ENCODE peak calls at places on chromosomes 11 and 22, in four cellular contexts. W is HepG2, J is GM12891, D is H1. K is an unnamed sample.

GRCh38 chr22:46007003-46007847 is 30.3 kb upstream of the WNT7B start:
- DNase-seq in W (no peak), J (no peak), D (no peak), K (no peak)

GRCh38 chr11:44946268-44946667 is 4.4 kb downstream of the TP53I11 start:
- DNase-seq in W (no peak), J (no peak), D (no peak), K (no peak)

GRCh38 chr11:57545883-57546282 is 8.5 kb downstream of the SMTNL1 start:
- DNase-seq in W (no peak), J (no peak), D (no peak), K (no peak)

GRCh38 chr11:117318738-117319137 is 2.7 kb upstream of the BACE1 start:
- DNase-seq in W (no peak), J (no peak), D (no peak), K (no peak)

GRCh38 chr22:43174941-43175531 is 11.9 kb downstream of the TTLL12 start:
- DNase-seq in W (no peak), J (no peak), D (no peak), K (no peak)

GRCh38 chr11:92296138-92296515 is 71.5 kb downstream of the FAT3 start:
- DNase-seq in W (no peak), J (no peak), D (no peak), K (no peak)

GRCh38 chr11:13834463-13834862 is 128.1 kb upstream of the SPON1 start:
- DNase-seq in W (no peak), J (no peak), D (peak), K (no peak)

GRCh38 chr11:29272019-29272654 is 744.7 kb downstream of the KCNA4 start:
- DNase-seq in W (no peak), J (no peak), D (no peak), K (no peak)

GRCh38 chr11:127332896-127333295 is 332.3 kb upstream of the KIRREL3 start:
- DNase-seq in W (no peak), J (no peak), D (no peak), K (no peak)

GRCh38 chr11:129143335-129143734 is 48.8 kb downstream of the ARHGAP32 start:
- DNase-seq in W (peak), J (no peak), D (peak), K (no peak)

GRCh38 chr11:27740362-27741024 is 40.2 kb upstream of the BDNF start:
- DNase-seq in W (no peak), J (no peak), D (no peak), K (no peak)

GRCh38 chr11:46121724-46122477 is 647 bp upstream of the PHF21A start:
- DNase-seq in W (peak), J (no peak), D (no peak), K (peak)

GRCh38 chr11:112024778-112025678 is at the start of gene DLAT:
- DNase-seq in W (peak), J (peak), D (peak), K (peak)

GRCh38 chr11:86202013-86202336 is 42.6 kb upstream of the EED start:
- DNase-seq in W (no peak), J (no peak), D (no peak), K (no peak)

GRCh38 chr11:71935338-71935925 is 6.6 kb downstream of the RNF121 start:
- DNase-seq in W (no peak), J (no peak), D (no peak), K (no peak)

GRCh38 chr11:71934213-71934612 is 5.4 kb downstream of the RNF121 start:
- DNase-seq in W (no peak), J (no peak), D (no peak), K (no peak)

GRCh38 chr11:71931245-71931602 is 2.4 kb downstream of the RNF121 start:
- DNase-seq in W (no peak), J (no peak), D (no peak), K (no peak)

GRCh38 chr11:71930556-71931244 is 1.9 kb downstream of the RNF121 start:
- DNase-seq in W (no peak), J (no peak), D (no peak), K (no peak)

DNA sequence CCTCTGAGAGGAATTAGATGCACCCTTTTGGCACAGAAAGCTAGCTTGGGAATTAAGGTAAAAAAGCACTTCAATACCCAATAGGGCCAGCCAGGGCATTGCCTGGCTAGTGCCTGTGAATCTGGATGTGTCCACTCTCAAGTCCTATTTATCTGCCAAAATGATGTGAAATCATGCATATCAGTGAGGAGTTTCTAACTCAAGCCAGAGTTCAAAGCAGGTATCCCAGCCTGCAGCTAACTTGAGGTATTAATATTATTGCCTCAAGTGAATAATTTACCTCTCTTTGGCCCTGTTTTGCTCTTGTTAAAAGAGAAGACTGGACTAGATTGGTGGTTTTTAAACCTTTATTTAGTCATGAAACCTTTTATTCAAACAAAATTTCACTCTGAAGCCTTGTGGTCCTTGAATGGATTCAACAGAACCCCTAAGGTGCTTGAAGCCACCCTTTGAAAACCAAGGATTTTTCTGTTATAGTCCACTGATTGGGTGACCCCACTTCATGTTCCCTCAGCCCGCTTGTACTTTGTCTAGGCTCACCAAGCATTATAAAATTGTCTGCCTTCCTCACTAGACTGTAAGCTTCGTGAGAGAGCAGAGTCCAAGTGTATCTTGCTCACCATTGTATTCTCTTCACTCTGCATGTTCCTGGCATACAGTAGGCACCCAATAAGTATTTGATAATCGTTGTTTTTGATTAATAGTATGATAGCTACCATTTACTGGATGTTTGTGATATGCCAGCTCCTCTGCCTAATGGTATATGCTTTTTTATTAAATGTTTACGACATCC is 4.5 kb downstream of the RNF121 start:
- DNase-seq in W (no peak), J (no peak), D (no peak), K (no peak)
- TF ChIP-seq POLR2A in W (no peak), J (no peak), D (no peak), K (no peak)

DNA sequence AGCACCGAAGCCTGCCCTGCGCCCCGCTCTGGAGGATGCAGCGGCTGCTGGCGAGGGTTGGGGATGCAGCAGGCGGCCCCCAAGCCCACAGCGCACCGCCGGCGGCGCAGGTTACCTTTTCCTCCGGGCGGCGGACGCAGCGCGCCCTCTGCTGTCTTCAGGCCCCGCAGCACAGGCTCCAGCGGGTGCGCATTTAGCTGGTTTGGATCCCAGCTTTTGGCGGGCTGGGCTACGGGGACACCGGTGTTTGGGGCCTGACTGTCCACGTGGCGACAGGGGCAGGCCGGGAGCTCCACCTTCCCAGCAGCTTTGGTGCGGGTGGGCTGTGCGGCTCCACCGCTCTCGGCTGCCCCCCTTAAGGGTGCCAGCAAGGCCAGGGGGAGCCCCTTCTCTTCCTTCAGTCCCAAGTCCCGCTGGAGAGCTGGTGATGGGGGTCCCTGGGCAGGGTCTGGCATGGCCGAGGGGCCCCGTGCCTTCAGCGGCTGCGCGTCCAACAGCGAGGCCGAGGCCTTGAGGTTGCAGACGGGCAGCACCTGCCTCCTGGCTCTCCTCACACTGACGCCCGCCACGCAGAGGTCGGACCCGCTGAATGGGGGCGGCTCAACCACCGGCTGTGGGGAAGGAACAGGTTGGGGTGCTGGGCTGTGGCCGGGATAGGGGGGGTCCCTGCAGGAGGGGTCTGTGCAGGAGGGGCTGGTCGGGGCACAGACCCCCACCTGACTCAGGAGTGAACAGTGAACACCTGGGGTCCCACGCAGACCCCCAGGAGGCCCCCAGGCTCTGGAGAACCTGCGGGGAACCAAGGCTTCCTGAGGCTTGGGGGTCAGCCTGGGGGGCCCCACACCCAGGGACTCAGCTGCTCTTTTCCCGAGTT is 18.0 kb upstream of the IL17REL start:
- DNase-seq in W (peak), J (peak), D (peak), K (peak)
- TF ChIP-seq POLR2AphosphoS5 in W (no peak), J (no peak), D (no peak), K (no peak)

DNA sequence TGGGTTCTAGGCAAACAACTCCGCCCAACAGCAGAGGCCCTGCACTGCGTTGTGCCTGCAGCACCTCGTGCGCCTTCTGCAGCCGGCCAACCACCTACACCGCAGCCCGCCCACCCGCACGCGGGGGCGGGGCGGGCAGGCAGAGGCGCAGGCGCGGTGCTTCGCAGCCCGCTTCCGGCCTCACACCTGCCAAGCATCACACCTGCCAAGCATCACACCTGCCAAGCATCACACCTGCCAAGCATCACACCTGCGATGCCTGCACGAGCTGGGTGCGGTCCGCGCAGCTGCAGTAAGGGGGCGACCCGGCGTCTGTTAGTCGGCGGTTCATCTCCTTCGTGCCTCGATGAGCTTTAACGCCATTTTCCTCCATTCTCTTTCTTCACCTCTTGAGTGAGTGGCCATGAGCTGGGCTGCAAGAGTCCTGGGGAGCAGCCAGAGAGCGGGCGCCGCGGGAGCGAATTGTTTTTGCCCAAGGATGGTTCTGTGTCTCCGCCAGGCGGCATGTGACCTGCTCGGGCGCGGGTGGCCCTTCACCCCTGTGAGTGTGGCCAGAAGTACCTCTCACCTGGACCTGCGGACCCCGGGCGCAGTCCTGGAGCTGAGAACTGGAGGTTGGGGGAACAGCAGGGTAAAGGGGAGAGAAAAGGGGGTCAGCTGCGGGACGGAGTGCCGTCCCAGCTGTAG is at the start of gene LDHAL6A:
- DNase-seq in W (no peak), J (no peak), D (no peak), K (no peak)
- TF ChIP-seq TAF1 in W (no peak), J (no peak), D (no peak), K (no peak)

GRCh38 chr11:102384419-102385052 is 37.5 kb downstream of the BIRC2 start:
- DNase-seq in W (no peak), J (no peak), D (no peak), K (no peak)
- TF ChIP-seq POLR2A in W (no peak), J (no peak), D (no peak), K (no peak)

GRCh38 chr11:12114487-12115033 is 4.2 kb downstream of the MICAL2 start:
- DNase-seq in W (no peak), J (no peak), D (no peak), K (no peak)
- TF ChIP-seq POLR2AphosphoS5 in W (no peak), J (no peak), D (no peak), K (no peak)

DNA sequence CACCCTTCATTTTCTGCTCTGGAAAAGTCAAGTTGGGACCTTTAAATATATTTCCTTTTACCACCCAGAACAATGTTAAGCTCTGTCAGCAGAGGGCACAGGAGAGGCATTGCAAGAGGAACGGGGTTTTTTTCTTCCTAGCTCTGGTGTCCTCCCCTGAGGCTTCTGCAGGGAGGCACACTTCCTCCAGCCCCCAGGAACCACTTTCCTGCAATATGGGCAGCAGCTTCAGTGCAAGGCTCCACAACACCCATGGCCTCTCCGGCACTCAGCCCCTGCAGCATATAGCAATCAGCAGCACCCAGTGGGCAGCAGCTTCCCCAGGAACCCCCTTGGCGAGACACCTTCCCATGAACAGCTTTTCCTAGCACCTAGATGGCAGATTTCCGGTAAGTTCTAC is 101.4 kb downstream of the SYT9 start:
- DNase-seq in W (peak), J (peak), D (no peak), K (peak)
- TF ChIP-seq TAF1 in W (no peak), J (no peak), D (no peak), K (no peak)

DNA sequence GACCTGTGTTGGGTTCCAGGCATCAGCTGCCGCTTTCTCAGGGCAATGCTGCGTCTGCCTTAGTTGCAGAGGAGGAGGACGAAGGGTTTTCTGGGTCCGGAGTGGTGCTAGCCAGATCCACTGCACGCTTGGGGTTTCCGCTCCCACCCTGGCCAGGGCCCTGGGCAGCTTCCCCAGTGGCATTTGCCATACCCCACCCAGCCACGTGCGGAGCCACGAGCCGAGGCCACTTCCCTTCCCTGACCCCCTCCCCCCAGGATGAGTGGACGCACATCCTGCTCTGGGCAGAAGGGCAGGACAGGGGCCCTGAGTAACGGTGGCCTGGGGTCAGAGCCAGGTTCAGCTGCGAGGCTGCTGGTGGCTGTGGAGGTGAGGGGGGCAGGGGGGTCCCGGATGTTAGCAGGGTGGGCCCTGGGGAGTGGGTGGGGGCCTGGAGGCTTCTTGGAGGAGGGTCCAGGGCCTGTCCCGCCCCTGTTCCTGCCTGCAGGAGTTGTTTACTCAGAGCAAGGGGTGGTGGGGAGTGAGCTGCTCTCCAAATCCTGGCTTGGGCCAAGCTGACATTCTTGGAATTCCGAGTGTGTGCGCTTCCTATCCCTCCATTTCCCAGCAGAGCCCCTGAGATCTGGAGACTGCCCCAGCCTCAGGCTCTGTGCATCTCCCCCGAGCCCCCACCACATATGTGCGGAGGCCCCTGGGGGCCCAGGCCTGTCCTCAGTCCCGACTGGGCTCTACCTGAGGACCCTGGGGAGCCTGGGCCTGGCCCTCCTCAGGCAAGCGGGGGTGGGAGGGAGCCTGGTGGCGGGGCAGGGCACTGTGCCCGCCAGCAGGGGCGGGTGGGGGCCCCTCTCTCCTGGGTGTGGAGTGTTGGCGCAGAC is 1.4 kb downstream of the TSPAN4 start:
- DNase-seq in W (peak), J (no peak), D (peak), K (no peak)
- TF ChIP-seq POLR2A in W (peak), J (no peak), D (no peak), K (no peak)

GRCh38 chr11:18390088-18390487 is 4.3 kb upstream of the LDHA start:
- DNase-seq in W (no peak), J (no peak), D (no peak), K (no peak)

GRCh38 chr11:18379201-18379600 is 15.2 kb upstream of the LDHA start:
- DNase-seq in W (no peak), J (no peak), D (no peak), K (no peak)

GRCh38 chr11:18383388-18384156 is 10.8 kb upstream of the LDHA start:
- DNase-seq in W (peak), J (peak), D (no peak), K (peak)

DNA sequence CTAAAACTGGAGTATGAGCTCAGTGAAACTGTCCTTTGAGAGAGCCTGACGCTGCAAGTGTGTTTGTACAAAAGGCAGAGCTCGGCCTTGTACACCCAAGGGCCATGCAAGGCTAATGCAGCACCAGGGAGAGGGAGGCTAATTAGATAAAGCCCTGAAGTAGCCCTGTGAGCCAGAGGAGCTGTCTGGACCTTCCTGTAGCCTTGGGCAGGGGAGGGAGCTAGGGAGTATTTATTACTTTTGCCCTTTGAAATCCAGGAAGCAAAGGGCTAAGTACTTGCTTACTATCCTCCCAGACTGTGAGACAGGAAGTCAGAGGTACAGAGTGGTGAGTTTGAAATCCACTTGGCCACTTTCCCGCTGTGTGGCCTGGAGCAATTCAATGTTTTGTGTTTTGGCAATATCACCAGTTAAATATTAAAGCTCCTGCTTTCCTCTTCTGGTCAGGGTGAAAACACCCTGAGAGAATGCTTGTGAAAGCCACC is 10.2 kb upstream of the LDHA start:
- DNase-seq in W (peak), J (no peak), D (no peak), K (no peak)
- TF ChIP-seq POLR2AphosphoS5 in W (peak), J (peak), D (no peak), K (peak)

DNA sequence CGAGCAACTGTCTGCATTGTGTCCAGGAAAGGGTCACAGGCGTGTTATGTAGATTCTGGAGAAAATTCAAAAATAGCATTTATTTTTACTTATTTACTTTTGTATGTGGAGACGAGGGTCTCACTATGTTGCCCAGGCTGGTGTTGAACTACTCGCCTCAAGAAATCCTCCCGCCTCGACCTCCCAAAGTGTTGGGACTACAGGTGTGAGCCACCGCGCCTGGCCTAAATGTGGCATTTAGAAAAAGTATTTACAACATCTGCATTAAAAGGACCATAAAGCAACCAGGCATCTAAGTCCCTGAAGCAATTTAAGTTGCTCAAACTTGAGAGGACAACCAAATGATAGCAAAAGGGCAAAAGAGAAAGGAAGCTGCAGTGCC is 637 bp downstream of the TRIM66 start:
- DNase-seq in W (no peak), J (no peak), D (no peak), K (no peak)
- TF ChIP-seq TAF1 in W (no peak), J (no peak), D (no peak), K (no peak)